ENCODE peak calls at places on chromosome X, in six cellular contexts. D, C, V, P, Z and L are unnamed samples.

GRCh38 chrX:44970709-44971108 is 97.7 kb downstream of the KDM6A start:
- DNase-seq in D (no peak), Z (no peak), C (no peak), V (no peak), P (no peak), L (no peak)

GRCh38 chrX:38561951-38562719 is 793 bp downstream of the TSPAN7 start:
- DNase-seq in V (no peak), C (peak), P (peak), Z (peak), D (no peak), L (no peak)

GRCh38 chrX:20224814-20225487 is 41.8 kb downstream of the RPS6KA3 start:
- DNase-seq in Z (no peak), C (no peak), D (no peak), P (no peak), V (no peak), L (no peak)

GRCh38 chrX:111282141-111282540 is 11.9 kb upstream of the CAPN6 start:
- DNase-seq in C (no peak), D (no peak), P (no peak), Z (no peak), V (no peak), L (no peak)

GRCh38 chrX:40508560-40508959 is 72.2 kb upstream of the ATP6AP2 start:
- DNase-seq in C (no peak), Z (no peak), V (no peak), D (no peak), P (no peak), L (no peak)

GRCh38 chrX:136767104-136767941 is 13.4 kb downstream of the ARHGEF6 start:
- DNase-seq in Z (peak), V (peak), P (peak), C (peak), D (peak), L (no peak)

GRCh38 chrX:100512471-100512870 is 72.3 kb upstream of the TNMD start:
- DNase-seq in V (no peak), Z (no peak), C (no peak), P (peak), D (no peak), L (no peak)

GRCh38 chrX:27583976-27584375 is 6.2 kb upstream of the DCAF8L2 start:
- DNase-seq in P (no peak), Z (no peak), D (no peak), V (no peak), C (no peak), L (no peak)

GRCh38 chrX:37989304-37989703 is 17.0 kb upstream of the SYTL5 start:
- DNase-seq in C (no peak), D (no peak), P (no peak), Z (no peak), V (no peak), L (no peak)

GRCh38 chrX:3520458-3520857 is 174.0 kb upstream of the MXRA5 start:
- DNase-seq in P (no peak), Z (no peak), V (no peak), C (no peak), D (no peak), L (no peak)

GRCh38 chrX:125436855-125437254 is 117.2 kb downstream of the TEX13C start:
- DNase-seq in D (no peak), P (no peak), Z (no peak), V (no peak), C (no peak), L (peak)

GRCh38 chrX:18676050-18676449 is 4.1 kb upstream of the RS1 start:
- DNase-seq in V (no peak), Z (no peak), P (no peak), C (no peak), D (no peak), L (no peak)

GRCh38 chrX:56746996-56747395 is 18.0 kb downstream of the NBDY start:
- DNase-seq in P (no peak), C (no peak), D (no peak), Z (no peak), V (no peak), L (no peak)

GRCh38 chrX:23373129-23373804 is 38.6 kb downstream of the PTCHD1 start:
- DNase-seq in Z (no peak), D (no peak), V (no peak), P (no peak), C (no peak), L (no peak)

GRCh38 chrX:10379848-10380247 is 223.1 kb downstream of the CLCN4 start:
- DNase-seq in P (no peak), Z (no peak), V (no peak), D (no peak), C (no peak), L (peak)

GRCh38 chrX:3485727-3486126 is 139.3 kb upstream of the MXRA5 start:
- DNase-seq in C (no peak), Z (no peak), P (no peak), D (no peak), V (no peak), L (no peak)

GRCh38 chrX:125340508-125340907 is 20.8 kb downstream of the TEX13C start:
- DNase-seq in Z (no peak), P (no peak), D (no peak), C (no peak), V (no peak), L (no peak)

GRCh38 chrX:140318306-140318705 is 186.6 kb downstream of the SOX3 start:
- DNase-seq in V (no peak), C (no peak), D (no peak), Z (no peak), P (no peak), L (no peak)

GRCh38 chrX:53211391-53211978 is 13.5 kb downstream of the KDM5C start:
- DNase-seq in D (no peak), Z (no peak), C (no peak), P (no peak), V (no peak), L (no peak)

GRCh38 chrX:20481632-20482031 is 214.9 kb upstream of the RPS6KA3 start:
- DNase-seq in C (no peak), V (no peak), D (no peak), Z (no peak), P (no peak), L (no peak)

GRCh38 chrX:56572975-56573374 is 9.5 kb downstream of the UBQLN2 start:
- DNase-seq in D (no peak), Z (no peak), V (no peak), P (no peak), C (no peak), L (no peak)

GRCh38 chrX:10034740-10035260 is 67.6 kb downstream of the CLDN34 start:
- DNase-seq in D (no peak), C (no peak), P (no peak), Z (no peak), V (no peak), L (no peak)

GRCh38 chrX:5644786-5645185 is 583.9 kb downstream of the NLGN4X start:
- DNase-seq in D (no peak), Z (no peak), C (no peak), V (no peak), P (no peak), L (no peak)

GRCh38 chrX:111869639-111870034 is 6.3 kb upstream of the TRPC5OS start:
- DNase-seq in C (peak), V (peak), P (peak), Z (peak), D (no peak), L (peak)

GRCh38 chrX:24877854-24878650 is 137.7 kb downstream of the ARX start:
- DNase-seq in Z (peak), V (no peak), D (no peak), P (no peak), C (no peak), L (no peak)

GRCh38 chrX:74931214-74931613 is 6.0 kb upstream of the NEXMIF start:
- DNase-seq in V (no peak), D (no peak), Z (no peak), C (no peak), P (no peak), L (no peak)

GRCh38 chrX:136953867-136954787 is 73.6 kb upstream of the RBMX start:
- DNase-seq in V (peak), P (peak), Z (peak), C (peak), D (no peak), L (peak)

GRCh38 chrX:136021903-136022302 is 36.7 kb downstream of the SLC9A6 start:
- DNase-seq in D (no peak), Z (no peak), C (no peak), V (no peak), P (no peak), L (no peak)

GRCh38 chrX:65706041-65706828 is 38.8 kb downstream of the MSN start:
- DNase-seq in D (no peak), V (peak), Z (no peak), P (no peak), C (no peak), L (no peak)

GRCh38 chrX:41666251-41666650 is 22.5 kb upstream of the GPR34 start:
- DNase-seq in Z (no peak), V (no peak), D (no peak), C (no peak), P (no peak), L (no peak)

GRCh38 chrX:262391-262909 is 18.7 kb upstream of the PLCXD1 start:
- DNase-seq in Z (no peak), D (no peak), V (peak), C (no peak), P (no peak), L (no peak)

GRCh38 chrX:56969559-56969958 is 25.8 kb downstream of the SPIN3 start:
- DNase-seq in P (no peak), D (no peak), Z (no peak), V (no peak), C (no peak), L (no peak)

GRCh38 chrX:110026099-110026844 is 23.4 kb downstream of the TMEM164 start:
- DNase-seq in P (no peak), D (no peak), Z (no peak), C (no peak), V (no peak), L (no peak)

GRCh38 chrX:116499780-116500179 is 37.0 kb upstream of the CT83 start:
- DNase-seq in C (no peak), D (no peak), P (no peak), Z (no peak), V (no peak), L (no peak)

DNA sequence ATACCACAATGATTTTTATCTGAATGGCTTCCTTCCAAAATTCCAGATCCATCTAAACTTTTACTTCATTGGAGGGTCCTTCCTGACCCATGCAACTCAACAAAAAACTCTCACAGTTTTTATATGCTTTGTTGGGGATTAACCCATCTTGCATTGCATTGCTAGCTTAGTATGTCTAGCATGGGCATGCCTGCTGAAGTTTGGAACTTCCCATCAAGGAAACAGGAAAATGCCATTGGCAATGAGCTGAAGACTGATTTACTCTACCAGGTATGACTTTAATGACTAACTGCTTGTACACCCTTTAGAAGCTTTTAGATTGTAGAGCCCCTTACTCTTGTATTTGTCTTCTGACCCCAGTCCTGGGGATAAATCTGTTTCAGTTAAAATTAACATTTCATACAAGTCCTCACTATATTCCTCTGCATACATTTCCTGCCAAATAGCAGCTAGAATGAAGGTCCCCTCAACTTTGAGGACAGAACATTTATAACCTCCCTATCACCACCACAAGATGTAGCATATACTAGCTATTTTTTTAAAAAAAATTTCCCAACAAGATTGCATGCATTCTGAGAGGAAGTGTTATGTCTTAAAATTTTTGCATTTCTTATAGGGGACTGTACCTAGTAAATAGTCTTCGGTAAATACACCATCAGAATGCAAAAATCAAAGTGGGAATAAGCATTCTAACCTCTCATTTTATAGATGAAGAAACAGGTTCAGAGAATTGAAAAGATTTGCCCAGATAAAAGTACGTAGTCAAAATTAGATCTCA is 52.5 kb upstream of the ATXN3L start:
- DNase-seq in C (no peak), D (no peak), V (no peak), Z (no peak), P (no peak), L (no peak)
- H3K4me3 ChIP-seq in C (no peak), D (no peak), V (no peak), Z (no peak), P (no peak), L (no peak)

DNA sequence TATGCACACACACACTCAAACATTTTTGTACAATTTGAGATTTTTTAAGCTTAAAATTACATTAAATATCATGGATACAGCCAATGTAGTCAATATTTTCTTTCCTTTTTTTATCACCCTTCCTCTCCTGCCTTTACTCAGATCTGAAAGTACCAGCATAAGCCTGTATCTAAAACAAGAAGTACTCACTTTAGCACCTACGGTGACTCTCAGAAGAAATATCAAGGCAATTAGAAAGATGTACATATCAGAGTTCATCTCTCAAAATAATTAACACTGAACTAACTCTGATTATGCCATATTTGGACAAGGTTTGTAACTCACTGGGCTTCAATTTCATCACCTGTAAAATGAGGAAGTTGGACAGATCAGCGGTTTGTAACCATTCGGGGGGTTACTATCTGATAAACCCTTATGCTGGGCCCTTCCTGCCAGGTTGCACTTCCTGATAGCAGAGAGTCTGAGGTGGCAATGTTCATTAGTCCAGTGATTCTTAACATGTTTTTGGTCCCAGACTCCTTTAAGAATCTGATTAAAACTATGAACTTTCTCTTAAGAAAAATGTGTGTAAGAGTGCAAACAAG is 5.7 kb upstream of the GPR174 start:
- DNase-seq in Z (no peak), D (no peak), P (no peak), V (no peak), C (no peak), L (no peak)
- TF ChIP-seq POLR2AphosphoS5 in Z (no peak), D (no peak), P (no peak), V (no peak), C (no peak), L (no peak)

DNA sequence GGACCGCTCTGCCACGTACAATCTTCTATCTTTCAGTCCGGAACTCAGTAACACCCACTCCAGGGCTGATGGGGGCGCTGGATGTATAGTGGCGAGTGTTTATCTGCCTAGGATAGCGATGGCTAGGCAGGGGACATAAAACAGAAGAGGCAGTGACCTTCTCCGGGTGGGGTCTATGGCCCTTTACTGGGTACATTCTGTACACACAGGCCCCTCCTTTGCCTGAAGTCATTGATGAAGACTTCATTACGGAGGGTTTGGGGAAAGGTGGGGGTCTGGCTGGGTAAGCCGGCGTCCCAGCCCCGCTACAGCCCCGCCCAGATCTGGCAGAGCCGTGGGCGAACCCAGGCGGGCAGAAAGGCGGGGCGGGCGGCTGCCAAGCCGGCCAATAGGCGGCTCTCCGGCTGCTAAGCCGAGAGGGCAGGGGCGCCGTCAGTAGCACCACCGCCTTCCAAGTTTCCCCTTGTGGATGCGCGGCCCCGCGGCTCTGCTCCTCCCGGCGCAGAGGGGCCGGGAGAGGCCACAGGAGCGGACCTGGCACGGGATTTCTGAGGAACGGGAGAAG is at the start of gene CHST7:
- DNase-seq in V (peak), D (peak), Z (peak), P (peak), C (no peak), L (no peak)
- H3K4me3 ChIP-seq in V (peak), D (peak), Z (peak), P (peak), C (peak), L (peak)

GRCh38 chrX:154546354-154547244 is at the start of gene G6PD:
- DNase-seq in D (no peak), C (peak), Z (peak), V (no peak), P (peak), L (no peak)
- TF ChIP-seq POLR2AphosphoS5 in D (no peak), C (peak), Z (no peak), V (no peak), P (peak), L (peak)